ENCODE peak calls at places on chromosomes 6 and 20, in ten cellular contexts. R, F, Y, W, J, P, A, X, U and Q are unnamed samples.

GRCh38 chr6:43671801-43672690 is 15.5 kb downstream of the MRPS18A start:
- DNase-seq in R (no peak), Y (no peak), U (no peak), W (no peak), A (no peak), F (no peak), J (no peak), P (no peak), X (no peak), Q (no peak)

GRCh38 chr20:63377256-63378114 is 16.3 kb upstream of the CHRNA4 start:
- DNase-seq in X (no peak), R (no peak), F (no peak), P (no peak), J (no peak), U (no peak), W (no peak), A (no peak), Y (no peak), Q (no peak)

GRCh38 chr6:169955796-169956493 is 204.5 kb downstream of the ERMARD start:
- DNase-seq in A (no peak), U (no peak), W (no peak), F (no peak), R (peak), J (no peak), Y (no peak), X (no peak), P (no peak), Q (peak)

GRCh38 chr6:143877584-143878271 is 13.5 kb downstream of the ZC2HC1B start:
- DNase-seq in A (no peak), R (no peak), W (no peak), U (no peak), X (no peak), P (no peak), Y (no peak), J (no peak), F (no peak), Q (no peak)

GRCh38 chr6:85580878-85581267 is 12.8 kb downstream of the SNX14 start:
- DNase-seq in R (no peak), W (no peak), F (peak), A (peak), J (no peak), Y (no peak), X (no peak), P (no peak), U (no peak), Q (no peak)

GRCh38 chr6:169328112-169328801 is 74.6 kb upstream of the THBS2 start:
- DNase-seq in U (no peak), A (peak), J (no peak), P (no peak), X (no peak), W (no peak), F (peak), R (no peak), Y (no peak), Q (no peak)

GRCh38 chr6:133553652-133554051 is 312.5 kb downstream of the EYA4 start:
- DNase-seq in R (peak), U (no peak), J (no peak), Y (no peak), X (no peak), A (peak), F (peak), W (peak), P (no peak), Q (peak)

GRCh38 chr6:155197947-155198346 is 65.9 kb upstream of the CLDN20 start:
- DNase-seq in F (no peak), A (no peak), R (no peak), P (no peak), X (no peak), W (no peak), J (no peak), Y (no peak), U (no peak), Q (no peak)

GRCh38 chr6:37731888-37732287 is 34.2 kb upstream of the MDGA1 start:
- DNase-seq in P (peak), J (no peak), Y (no peak), R (no peak), A (no peak), W (no peak), X (no peak), U (peak), F (no peak), Q (peak)

GRCh38 chr6:155093430-155093829 is 98.3 kb downstream of the TIAM2 start:
- DNase-seq in U (no peak), A (peak), R (no peak), Y (no peak), W (no peak), F (peak), P (no peak), X (no peak), J (no peak), Q (no peak)

GRCh38 chr20:49878977-49879376 is 36.4 kb downstream of the SPATA2 start:
- DNase-seq in Y (no peak), W (no peak), R (no peak), P (no peak), A (no peak), U (no peak), F (no peak), X (no peak), J (no peak), Q (no peak)

GRCh38 chr20:3243718-3244358 is 4.8 kb upstream of the SLC4A11 start:
- DNase-seq in F (no peak), U (no peak), X (no peak), J (no peak), A (peak), P (no peak), W (no peak), R (no peak), Y (no peak), Q (peak)

GRCh38 chr6:98827295-98828159 is 6.8 kb upstream of the POU3F2 start:
- DNase-seq in A (no peak), R (no peak), U (no peak), F (no peak), Y (no peak), W (peak), P (no peak), J (no peak), X (peak), Q (no peak)

GRCh38 chr6:1821188-1822183 is 211.8 kb downstream of the FOXC1 start:
- DNase-seq in U (no peak), R (no peak), Y (no peak), P (no peak), W (no peak), J (peak), X (no peak), F (no peak), A (peak), Q (no peak)

GRCh38 chr6:9537381-9537780 is 877.5 kb downstream of the TFAP2A start:
- DNase-seq in X (no peak), A (peak), Y (no peak), F (peak), P (no peak), R (no peak), U (no peak), W (no peak), J (no peak), Q (no peak)

GRCh38 chr6:37994238-37994637 is 174.7 kb downstream of the ZFAND3 start:
- DNase-seq in R (no peak), Y (no peak), X (no peak), U (no peak), P (no peak), J (no peak), F (no peak), W (no peak), A (peak), Q (no peak)

GRCh38 chr6:104134876-104135275 is 724.8 kb downstream of the HACE1 start:
- DNase-seq in P (no peak), Y (no peak), W (no peak), J (no peak), R (no peak), A (no peak), F (peak), U (no peak), X (no peak), Q (no peak)